ENCODE peak calls at places on chromosome 2, in seven cellular contexts. One of them, this sample, is unnamed.

GRCh38 chr2:235924675-235925063 is 243.5 kb downstream of the GBX2 start:
- ATAC-seq in stimulated activated naive CD8-positive, alpha-beta T cell treated with anti-CD3 and anti-CD28 coated beads, Interleukin-15, amount 100 ng/mL, for 72 hours: no peak
- ATAC-seq in psoas muscle: no peak
- ATAC-seq in effector memory CD8-positive, alpha-beta T cell: no peak
- ATAC-seq in activated CD8-positive, alpha-beta T cell treated with anti-CD3 and anti-CD28 coated beads, Interleukin-2, amount 10 ng/mL, durations not matched to agents 7 days and 5 days: no peak
- ATAC-seq in IMR-90: no peak
- ATAC-seq in gastroesophageal sphincter: no peak
- ATAC-seq in this sample: peak

GRCh38 chr2:85154048-85154753 is 21.0 kb downstream of the TCF7L1 start:
- ATAC-seq in stimulated activated naive CD8-positive, alpha-beta T cell treated with anti-CD3 and anti-CD28 coated beads, Interleukin-15, amount 100 ng/mL, for 72 hours: no peak
- ATAC-seq in psoas muscle: no peak
- ATAC-seq in effector memory CD8-positive, alpha-beta T cell: no peak
- ATAC-seq in activated CD8-positive, alpha-beta T cell treated with anti-CD3 and anti-CD28 coated beads, Interleukin-2, amount 10 ng/mL, durations not matched to agents 7 days and 5 days: no peak
- ATAC-seq in IMR-90: peak
- ATAC-seq in gastroesophageal sphincter: peak
- ATAC-seq in this sample: no peak

GRCh38 chr2:8619071-8619470 is 62.8 kb upstream of the ID2 start:
- ATAC-seq in stimulated activated naive CD8-positive, alpha-beta T cell treated with anti-CD3 and anti-CD28 coated beads, Interleukin-15, amount 100 ng/mL, for 72 hours: no peak
- ATAC-seq in psoas muscle: no peak
- ATAC-seq in effector memory CD8-positive, alpha-beta T cell: no peak
- ATAC-seq in activated CD8-positive, alpha-beta T cell treated with anti-CD3 and anti-CD28 coated beads, Interleukin-2, amount 10 ng/mL, durations not matched to agents 7 days and 5 days: no peak
- ATAC-seq in IMR-90: no peak
- ATAC-seq in gastroesophageal sphincter: no peak
- ATAC-seq in this sample: no peak

GRCh38 chr2:37985333-37985732 is 60.2 kb downstream of the RMDN2 start:
- ATAC-seq in stimulated activated naive CD8-positive, alpha-beta T cell treated with anti-CD3 and anti-CD28 coated beads, Interleukin-15, amount 100 ng/mL, for 72 hours: peak
- ATAC-seq in psoas muscle: no peak
- ATAC-seq in effector memory CD8-positive, alpha-beta T cell: no peak
- ATAC-seq in activated CD8-positive, alpha-beta T cell treated with anti-CD3 and anti-CD28 coated beads, Interleukin-2, amount 10 ng/mL, durations not matched to agents 7 days and 5 days: no peak
- ATAC-seq in IMR-90: peak
- ATAC-seq in gastroesophageal sphincter: no peak
- ATAC-seq in this sample: peak

GRCh38 chr2:37880546-37880945 is 44.5 kb upstream of the RMDN2 start:
- ATAC-seq in stimulated activated naive CD8-positive, alpha-beta T cell treated with anti-CD3 and anti-CD28 coated beads, Interleukin-15, amount 100 ng/mL, for 72 hours: peak
- ATAC-seq in psoas muscle: no peak
- ATAC-seq in effector memory CD8-positive, alpha-beta T cell: no peak
- ATAC-seq in activated CD8-positive, alpha-beta T cell treated with anti-CD3 and anti-CD28 coated beads, Interleukin-2, amount 10 ng/mL, durations not matched to agents 7 days and 5 days: no peak
- ATAC-seq in IMR-90: no peak
- ATAC-seq in gastroesophageal sphincter: no peak
- ATAC-seq in this sample: no peak

GRCh38 chr2:9937968-9938367 is 13.5 kb upstream of the GRHL1 start:
- ATAC-seq in stimulated activated naive CD8-positive, alpha-beta T cell treated with anti-CD3 and anti-CD28 coated beads, Interleukin-15, amount 100 ng/mL, for 72 hours: peak
- ATAC-seq in psoas muscle: no peak
- ATAC-seq in effector memory CD8-positive, alpha-beta T cell: no peak
- ATAC-seq in activated CD8-positive, alpha-beta T cell treated with anti-CD3 and anti-CD28 coated beads, Interleukin-2, amount 10 ng/mL, durations not matched to agents 7 days and 5 days: no peak
- ATAC-seq in IMR-90: no peak
- ATAC-seq in gastroesophageal sphincter: no peak
- ATAC-seq in this sample: no peak

GRCh38 chr2:132582360-132582759 is 87.6 kb downstream of the LYPD1 start:
- ATAC-seq in stimulated activated naive CD8-positive, alpha-beta T cell treated with anti-CD3 and anti-CD28 coated beads, Interleukin-15, amount 100 ng/mL, for 72 hours: no peak
- ATAC-seq in psoas muscle: no peak
- ATAC-seq in effector memory CD8-positive, alpha-beta T cell: no peak
- ATAC-seq in activated CD8-positive, alpha-beta T cell treated with anti-CD3 and anti-CD28 coated beads, Interleukin-2, amount 10 ng/mL, durations not matched to agents 7 days and 5 days: no peak
- ATAC-seq in IMR-90: peak
- ATAC-seq in gastroesophageal sphincter: no peak
- ATAC-seq in this sample: no peak

GRCh38 chr2:39666489-39667141 is 898 bp downstream of the TMEM178A start:
- ATAC-seq in stimulated activated naive CD8-positive, alpha-beta T cell treated with anti-CD3 and anti-CD28 coated beads, Interleukin-15, amount 100 ng/mL, for 72 hours: peak
- ATAC-seq in psoas muscle: peak
- ATAC-seq in effector memory CD8-positive, alpha-beta T cell: no peak
- ATAC-seq in activated CD8-positive, alpha-beta T cell treated with anti-CD3 and anti-CD28 coated beads, Interleukin-2, amount 10 ng/mL, durations not matched to agents 7 days and 5 days: no peak
- ATAC-seq in IMR-90: peak
- ATAC-seq in gastroesophageal sphincter: peak
- ATAC-seq in this sample: no peak

GRCh38 chr2:71524476-71524875 is 71.1 kb downstream of the DYSF start:
- ATAC-seq in stimulated activated naive CD8-positive, alpha-beta T cell treated with anti-CD3 and anti-CD28 coated beads, Interleukin-15, amount 100 ng/mL, for 72 hours: no peak
- ATAC-seq in psoas muscle: peak
- ATAC-seq in effector memory CD8-positive, alpha-beta T cell: no peak
- ATAC-seq in activated CD8-positive, alpha-beta T cell treated with anti-CD3 and anti-CD28 coated beads, Interleukin-2, amount 10 ng/mL, durations not matched to agents 7 days and 5 days: no peak
- ATAC-seq in IMR-90: no peak
- ATAC-seq in gastroesophageal sphincter: no peak
- ATAC-seq in this sample: no peak